ENCODE peak calls at places on chromosome 10, in six cellular contexts. One of them, this sample, is unnamed.

GRCh38 chr10:30750971-30751677 is 121.6 kb upstream of the LYZL2 start:
- DNase-seq in brain microvascular endothelial cell: no peak
- DNase-seq in type B pancreatic cell: no peak
- DNase-seq in T-helper 9 cell: no peak
- DNase-seq in astrocyte of the spinal cord: no peak
- DNase-seq in tibial artery: no peak
- DNase-seq in this sample: no peak

GRCh38 chr10:133616371-133617130 is 10.0 kb downstream of the FRG2B start:
- DNase-seq in brain microvascular endothelial cell: no peak
- DNase-seq in type B pancreatic cell: no peak
- DNase-seq in T-helper 9 cell: no peak
- DNase-seq in astrocyte of the spinal cord: no peak
- DNase-seq in tibial artery: no peak
- DNase-seq in this sample: no peak

GRCh38 chr10:23974886-23975830 is 233.8 kb upstream of the KIAA1217 start:
- DNase-seq in brain microvascular endothelial cell: no peak
- DNase-seq in type B pancreatic cell: no peak
- DNase-seq in T-helper 9 cell: no peak
- DNase-seq in astrocyte of the spinal cord: no peak
- DNase-seq in tibial artery: no peak
- DNase-seq in this sample: no peak

GRCh38 chr10:34116220-34116623 is 698.9 kb downstream of the PARD3 start:
- DNase-seq in brain microvascular endothelial cell: no peak
- DNase-seq in type B pancreatic cell: no peak
- DNase-seq in T-helper 9 cell: no peak
- DNase-seq in astrocyte of the spinal cord: peak
- DNase-seq in tibial artery: no peak
- DNase-seq in this sample: peak

GRCh38 chr10:23399701-23400144 is 39.2 kb upstream of the OTUD1 start:
- DNase-seq in brain microvascular endothelial cell: peak
- DNase-seq in type B pancreatic cell: no peak
- DNase-seq in T-helper 9 cell: no peak
- DNase-seq in astrocyte of the spinal cord: peak
- DNase-seq in tibial artery: no peak
- DNase-seq in this sample: no peak

GRCh38 chr10:62761115-62761514 is 43.4 kb upstream of the ADO start:
- DNase-seq in brain microvascular endothelial cell: no peak
- DNase-seq in type B pancreatic cell: no peak
- DNase-seq in T-helper 9 cell: no peak
- DNase-seq in astrocyte of the spinal cord: no peak
- DNase-seq in tibial artery: no peak
- DNase-seq in this sample: no peak

GRCh38 chr10:11551915-11552602 is 59.4 kb downstream of the USP6NL start:
- DNase-seq in brain microvascular endothelial cell: peak
- DNase-seq in type B pancreatic cell: no peak
- DNase-seq in T-helper 9 cell: no peak
- DNase-seq in astrocyte of the spinal cord: peak
- DNase-seq in tibial artery: no peak
- DNase-seq in this sample: no peak

GRCh38 chr10:63384001-63384400 is 81.8 kb downstream of the JMJD1C start:
- DNase-seq in brain microvascular endothelial cell: no peak
- DNase-seq in type B pancreatic cell: no peak
- DNase-seq in T-helper 9 cell: no peak
- DNase-seq in astrocyte of the spinal cord: no peak
- DNase-seq in tibial artery: no peak
- DNase-seq in this sample: no peak

GRCh38 chr10:114033566-114033965 is 10.1 kb upstream of the ADRB1 start:
- DNase-seq in brain microvascular endothelial cell: no peak
- DNase-seq in type B pancreatic cell: no peak
- DNase-seq in T-helper 9 cell: no peak
- DNase-seq in astrocyte of the spinal cord: no peak
- DNase-seq in tibial artery: no peak
- DNase-seq in this sample: no peak

GRCh38 chr10:80473096-80473657 is 19.1 kb downstream of the TSPAN14 start:
- DNase-seq in brain microvascular endothelial cell: no peak
- DNase-seq in type B pancreatic cell: no peak
- DNase-seq in T-helper 9 cell: no peak
- DNase-seq in astrocyte of the spinal cord: no peak
- DNase-seq in tibial artery: no peak
- DNase-seq in this sample: no peak

GRCh38 chr10:51896849-51897248 is 197.5 kb upstream of the CSTF2T start:
- DNase-seq in brain microvascular endothelial cell: no peak
- DNase-seq in type B pancreatic cell: no peak
- DNase-seq in T-helper 9 cell: no peak
- DNase-seq in astrocyte of the spinal cord: peak
- DNase-seq in tibial artery: no peak
- DNase-seq in this sample: no peak

GRCh38 chr10:6473430-6473829 is 106.6 kb downstream of the PRKCQ start:
- DNase-seq in brain microvascular endothelial cell: no peak
- DNase-seq in type B pancreatic cell: no peak
- DNase-seq in T-helper 9 cell: peak
- DNase-seq in astrocyte of the spinal cord: no peak
- DNase-seq in tibial artery: no peak
- DNase-seq in this sample: no peak

GRCh38 chr10:62352356-62352963 is 21.7 kb upstream of the ZNF365 start:
- DNase-seq in brain microvascular endothelial cell: peak
- DNase-seq in type B pancreatic cell: no peak
- DNase-seq in T-helper 9 cell: no peak
- DNase-seq in astrocyte of the spinal cord: peak
- DNase-seq in tibial artery: no peak
- DNase-seq in this sample: no peak

GRCh38 chr10:14378387-14378960 is 47.8 kb upstream of the FRMD4A start:
- DNase-seq in brain microvascular endothelial cell: no peak
- DNase-seq in type B pancreatic cell: no peak
- DNase-seq in T-helper 9 cell: no peak
- DNase-seq in astrocyte of the spinal cord: no peak
- DNase-seq in tibial artery: no peak
- DNase-seq in this sample: no peak

GRCh38 chr10:49141541-49142332 is 7.9 kb upstream of the FAM170B start:
- DNase-seq in brain microvascular endothelial cell: no peak
- DNase-seq in type B pancreatic cell: no peak
- DNase-seq in T-helper 9 cell: no peak
- DNase-seq in astrocyte of the spinal cord: no peak
- DNase-seq in tibial artery: no peak
- DNase-seq in this sample: no peak

GRCh38 chr10:103278862-103279298 is 1.9 kb downstream of the INA start:
- DNase-seq in brain microvascular endothelial cell: peak
- DNase-seq in type B pancreatic cell: peak
- DNase-seq in T-helper 9 cell: peak
- DNase-seq in astrocyte of the spinal cord: peak
- DNase-seq in tibial artery: peak
- DNase-seq in this sample: no peak

GRCh38 chr10:60473557-60473956 is 83.9 kb upstream of the ANK3 start:
- DNase-seq in brain microvascular endothelial cell: no peak
- DNase-seq in type B pancreatic cell: no peak
- DNase-seq in T-helper 9 cell: no peak
- DNase-seq in astrocyte of the spinal cord: no peak
- DNase-seq in tibial artery: no peak
- DNase-seq in this sample: no peak

GRCh38 chr10:33570495-33570894 is 236.0 kb upstream of the NRP1 start:
- DNase-seq in brain microvascular endothelial cell: no peak
- DNase-seq in type B pancreatic cell: no peak
- DNase-seq in T-helper 9 cell: no peak
- DNase-seq in astrocyte of the spinal cord: no peak
- DNase-seq in tibial artery: peak
- DNase-seq in this sample: no peak

GRCh38 chr10:100683004-100683403 is 62.4 kb upstream of the PAX2 start:
- DNase-seq in brain microvascular endothelial cell: no peak
- DNase-seq in type B pancreatic cell: no peak
- DNase-seq in T-helper 9 cell: no peak
- DNase-seq in astrocyte of the spinal cord: no peak
- DNase-seq in tibial artery: no peak
- DNase-seq in this sample: no peak

GRCh38 chr10:88062798-88063472 is 199.5 kb downstream of the PTEN start:
- DNase-seq in brain microvascular endothelial cell: peak
- DNase-seq in type B pancreatic cell: no peak
- DNase-seq in T-helper 9 cell: no peak
- DNase-seq in astrocyte of the spinal cord: peak
- DNase-seq in tibial artery: no peak
- DNase-seq in this sample: no peak

GRCh38 chr10:33421789-33422188 is 87.3 kb upstream of the NRP1 start:
- DNase-seq in brain microvascular endothelial cell: peak
- DNase-seq in type B pancreatic cell: no peak
- DNase-seq in T-helper 9 cell: no peak
- DNase-seq in astrocyte of the spinal cord: peak
- DNase-seq in tibial artery: peak
- DNase-seq in this sample: no peak

GRCh38 chr10:86849495-86849894 is 93.1 kb downstream of the BMPR1A start:
- DNase-seq in brain microvascular endothelial cell: no peak
- DNase-seq in type B pancreatic cell: no peak
- DNase-seq in T-helper 9 cell: no peak
- DNase-seq in astrocyte of the spinal cord: no peak
- DNase-seq in tibial artery: no peak
- DNase-seq in this sample: no peak

GRCh38 chr10:131899695-131900349 is 986 bp upstream of the PPP2R2D start:
- DNase-seq in brain microvascular endothelial cell: no peak
- DNase-seq in type B pancreatic cell: no peak
- DNase-seq in T-helper 9 cell: no peak
- DNase-seq in astrocyte of the spinal cord: no peak
- DNase-seq in tibial artery: no peak
- DNase-seq in this sample: no peak

GRCh38 chr10:89314676-89315075 is 12.8 kb downstream of the IFIT2 start:
- DNase-seq in brain microvascular endothelial cell: no peak
- DNase-seq in type B pancreatic cell: no peak
- DNase-seq in T-helper 9 cell: no peak
- DNase-seq in astrocyte of the spinal cord: no peak
- DNase-seq in tibial artery: no peak
- DNase-seq in this sample: no peak

GRCh38 chr10:58565256-58565655 is 52.6 kb downstream of the BICC1 start:
- DNase-seq in brain microvascular endothelial cell: no peak
- DNase-seq in type B pancreatic cell: no peak
- DNase-seq in T-helper 9 cell: no peak
- DNase-seq in astrocyte of the spinal cord: no peak
- DNase-seq in tibial artery: no peak
- DNase-seq in this sample: no peak

GRCh38 chr10:77506517-77506916 is 131.1 kb downstream of the KCNMA1 start:
- DNase-seq in brain microvascular endothelial cell: no peak
- DNase-seq in type B pancreatic cell: no peak
- DNase-seq in T-helper 9 cell: no peak
- DNase-seq in astrocyte of the spinal cord: peak
- DNase-seq in tibial artery: no peak
- DNase-seq in this sample: no peak

GRCh38 chr10:128092454-128092853 is 33.8 kb downstream of the MKI67 start:
- DNase-seq in brain microvascular endothelial cell: peak
- DNase-seq in type B pancreatic cell: no peak
- DNase-seq in T-helper 9 cell: no peak
- DNase-seq in astrocyte of the spinal cord: no peak
- DNase-seq in tibial artery: no peak
- DNase-seq in this sample: no peak

GRCh38 chr10:96244354-96244753 is 27.0 kb downstream of the BLNK start:
- DNase-seq in brain microvascular endothelial cell: no peak
- DNase-seq in type B pancreatic cell: no peak
- DNase-seq in T-helper 9 cell: no peak
- DNase-seq in astrocyte of the spinal cord: no peak
- DNase-seq in tibial artery: no peak
- DNase-seq in this sample: no peak

GRCh38 chr10:77975086-77975666 is 48.6 kb upstream of the DLG5 start:
- DNase-seq in brain microvascular endothelial cell: no peak
- DNase-seq in type B pancreatic cell: no peak
- DNase-seq in T-helper 9 cell: no peak
- DNase-seq in astrocyte of the spinal cord: no peak
- DNase-seq in tibial artery: no peak
- DNase-seq in this sample: no peak

GRCh38 chr10:86954681-86955500 is 2.5 kb downstream of the MMRN2 start:
- DNase-seq in brain microvascular endothelial cell: no peak
- DNase-seq in type B pancreatic cell: no peak
- DNase-seq in T-helper 9 cell: no peak
- DNase-seq in astrocyte of the spinal cord: no peak
- DNase-seq in tibial artery: no peak
- DNase-seq in this sample: peak

GRCh38 chr10:110503528-110504110 is 5.9 kb downstream of the DUSP5 start:
- DNase-seq in brain microvascular endothelial cell: no peak
- DNase-seq in type B pancreatic cell: no peak
- DNase-seq in T-helper 9 cell: no peak
- DNase-seq in astrocyte of the spinal cord: no peak
- DNase-seq in tibial artery: no peak
- DNase-seq in this sample: no peak

GRCh38 chr10:97796651-97797050 is 24.9 kb upstream of the SFRP5 start:
- DNase-seq in brain microvascular endothelial cell: no peak
- DNase-seq in type B pancreatic cell: no peak
- DNase-seq in T-helper 9 cell: no peak
- DNase-seq in astrocyte of the spinal cord: no peak
- DNase-seq in tibial artery: no peak
- DNase-seq in this sample: no peak

GRCh38 chr10:95445223-95445836 is 115.8 kb downstream of the SORBS1 start:
- DNase-seq in brain microvascular endothelial cell: peak
- DNase-seq in type B pancreatic cell: no peak
- DNase-seq in T-helper 9 cell: no peak
- DNase-seq in astrocyte of the spinal cord: peak
- DNase-seq in tibial artery: peak
- DNase-seq in this sample: peak

GRCh38 chr10:31321396-31321941 is 2.5 kb downstream of the ZEB1 start:
- DNase-seq in brain microvascular endothelial cell: no peak
- DNase-seq in type B pancreatic cell: no peak
- DNase-seq in T-helper 9 cell: peak
- DNase-seq in astrocyte of the spinal cord: peak
- DNase-seq in tibial artery: no peak
- DNase-seq in this sample: no peak

GRCh38 chr10:7625836-7626235 is 40.9 kb downstream of the ITIH5 start:
- DNase-seq in brain microvascular endothelial cell: no peak
- DNase-seq in type B pancreatic cell: no peak
- DNase-seq in T-helper 9 cell: no peak
- DNase-seq in astrocyte of the spinal cord: no peak
- DNase-seq in tibial artery: no peak
- DNase-seq in this sample: no peak

This sample was measured in posterior cingulate gyrus.